ENCODE peak calls at places on chromosomes 7 and 10, in seven cellular contexts. J is thyroid gland, O is cardiac muscle cell, C is mucosa of descending colon, R is GM23338, G is right lobe of liver, U is kidney. L is an unnamed sample. For H3K4me1, the result is how much of the 10 kb centered on the place peaks cover.

GRCh38 chr10:32140403-32140802 is 84.2 kb upstream of the KIF5B start:
- DNase-seq in J (no peak), U (no peak), C (no peak), R (peak), O (no peak), G (no peak), L (no peak)

GRCh38 chr10:1290071-1290471 is 233.9 kb downstream of the WDR37 start:
- DNase-seq in C (no peak), U (no peak), O (no peak), R (no peak), G (no peak), J (no peak), L (no peak)

GRCh38 chr7:27171636-27172387 is 2.3 kb downstream of the HOXA10 start:
- DNase-seq in O (no peak), G (no peak), R (peak), U (peak), J (no peak), C (peak), L (no peak)

GRCh38 chr10:93445978-93446720 is 36.0 kb downstream of the MYOF start:
- DNase-seq in R (peak), G (no peak), U (no peak), C (no peak), J (peak), O (no peak), L (no peak)

GRCh38 chr7:112176241-112176640 is 30.0 kb downstream of the DOCK4 start:
- DNase-seq in J (no peak), U (no peak), R (no peak), O (no peak), G (no peak), C (no peak), L (no peak)

GRCh38 chr7:64037095-64037494 is 8.1 kb upstream of the ZNF727 start:
- DNase-seq in C (no peak), J (peak), U (no peak), R (no peak), G (no peak), O (no peak), L (no peak)

GRCh38 chr10:59190332-59190731 is 13.9 kb downstream of the PHYHIPL start:
- DNase-seq in O (no peak), R (no peak), G (no peak), J (no peak), U (no peak), C (no peak), L (no peak)

GRCh38 chr10:70227548-70228320 is 5.5 kb downstream of the PPA1 start:
- DNase-seq in R (no peak), G (no peak), O (no peak), C (peak), U (no peak), J (peak), L (no peak)

GRCh38 chr7:100485514-100485913 is 1.8 kb downstream of the NYAP1 start:
- DNase-seq in U (no peak), G (no peak), C (peak), J (no peak), O (peak), R (no peak), L (no peak)

GRCh38 chr7:151993977-151994676 is 31.3 kb upstream of the GALNT11 start:
- DNase-seq in U (no peak), G (no peak), O (no peak), J (no peak), R (peak), C (no peak), L (no peak)

GRCh38 chr10:113041841-113042745 is 92.0 kb downstream of the TCF7L2 start:
- DNase-seq in G (no peak), O (no peak), R (no peak), U (no peak), J (no peak), C (no peak), L (no peak)

GRCh38 chr7:78125884-78126283 is 327.3 kb downstream of the PHTF2 start:
- DNase-seq in C (no peak), J (no peak), U (no peak), O (no peak), G (no peak), R (no peak), L (peak)

GRCh38 chr7:49583440-49583839 is 190.0 kb upstream of the VWC2 start:
- DNase-seq in O (no peak), G (no peak), C (no peak), R (no peak), U (no peak), J (no peak), L (no peak)

GRCh38 chr7:16644624-16644986 is 949 bp downstream of the ANKMY2 start:
- DNase-seq in C (peak), J (peak), U (peak), G (peak), O (peak), R (no peak), L (no peak)

GRCh38 chr10:112966191-112966855 is 16.3 kb downstream of the TCF7L2 start:
- DNase-seq in U (no peak), R (no peak), C (no peak), J (no peak), O (no peak), G (no peak), L (no peak)

GRCh38 chr7:12581897-12582296 is 11.4 kb downstream of the SCIN start:
- DNase-seq in R (no peak), C (no peak), G (no peak), U (no peak), O (no peak), J (no peak), L (no peak)

GRCh38 chr7:38413784-38414183 is 140.3 kb upstream of the TARP start:
- DNase-seq in C (no peak), G (no peak), U (no peak), O (no peak), J (no peak), R (no peak), L (no peak)

GRCh38 chr7:49731836-49732235 is 41.6 kb upstream of the VWC2 start:
- DNase-seq in C (no peak), J (peak), U (no peak), R (no peak), G (no peak), O (no peak), L (no peak)

GRCh38 chr7:150903627-150904026 is 51.3 kb downstream of the AOC1 start:
- DNase-seq in U (peak), J (peak), O (no peak), R (no peak), C (peak), G (no peak), L (no peak)

GRCh38 chr10:26453850-26454249 is 15.7 kb downstream of the APBB1IP start:
- DNase-seq in C (no peak), G (no peak), O (no peak), R (no peak), U (no peak), J (no peak), L (no peak)
- H3K4me1 ChIP-seq in C (under half), G (under half), O (under half), R (under half), U (under half), J (under half), L (under half)

DNA sequence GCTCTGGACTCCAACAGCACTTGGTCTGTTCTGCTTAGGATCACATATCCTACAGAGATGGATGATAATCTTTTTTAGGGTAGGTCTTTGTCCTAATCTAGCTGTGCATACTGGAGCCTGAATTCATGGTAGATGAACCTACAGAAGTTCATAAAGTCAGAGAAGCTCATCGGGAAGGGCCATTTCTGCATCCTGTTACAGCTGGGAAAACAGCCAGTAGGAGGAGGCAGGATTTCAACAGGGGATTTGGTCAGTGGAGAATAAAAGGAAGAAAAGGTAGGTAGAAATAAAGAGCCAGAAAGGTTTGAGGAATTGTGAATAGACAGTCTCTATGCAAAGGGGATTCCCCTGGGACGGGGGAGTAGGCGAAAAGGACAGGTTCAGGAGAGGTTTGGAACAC is 101.4 kb downstream of the ANK3 start:
- DNase-seq in J (no peak), C (no peak), G (no peak), R (no peak), O (no peak), U (no peak), L (no peak)
- H3K4me1 ChIP-seq in J (under half), C (under half), G (under half), R (under half), O (under half), U (under half), L (under half)

GRCh38 chr7:2897023-2897422 is 52.9 kb upstream of the GNA12 start:
- DNase-seq in G (no peak), C (no peak), O (no peak), J (no peak), R (no peak), U (no peak), L (no peak)

GRCh38 chr7:2896141-2896540 is 52.0 kb upstream of the GNA12 start:
- DNase-seq in O (no peak), U (no peak), J (no peak), R (no peak), C (no peak), G (no peak), L (no peak)

GRCh38 chr7:2892571-2892970 is 48.5 kb upstream of the GNA12 start:
- DNase-seq in G (no peak), O (no peak), U (no peak), J (no peak), C (no peak), R (no peak), L (no peak)

GRCh38 chr7:2893411-2893861 is 49.3 kb upstream of the GNA12 start:
- DNase-seq in O (no peak), J (no peak), C (no peak), R (no peak), U (no peak), G (no peak), L (no peak)

DNA sequence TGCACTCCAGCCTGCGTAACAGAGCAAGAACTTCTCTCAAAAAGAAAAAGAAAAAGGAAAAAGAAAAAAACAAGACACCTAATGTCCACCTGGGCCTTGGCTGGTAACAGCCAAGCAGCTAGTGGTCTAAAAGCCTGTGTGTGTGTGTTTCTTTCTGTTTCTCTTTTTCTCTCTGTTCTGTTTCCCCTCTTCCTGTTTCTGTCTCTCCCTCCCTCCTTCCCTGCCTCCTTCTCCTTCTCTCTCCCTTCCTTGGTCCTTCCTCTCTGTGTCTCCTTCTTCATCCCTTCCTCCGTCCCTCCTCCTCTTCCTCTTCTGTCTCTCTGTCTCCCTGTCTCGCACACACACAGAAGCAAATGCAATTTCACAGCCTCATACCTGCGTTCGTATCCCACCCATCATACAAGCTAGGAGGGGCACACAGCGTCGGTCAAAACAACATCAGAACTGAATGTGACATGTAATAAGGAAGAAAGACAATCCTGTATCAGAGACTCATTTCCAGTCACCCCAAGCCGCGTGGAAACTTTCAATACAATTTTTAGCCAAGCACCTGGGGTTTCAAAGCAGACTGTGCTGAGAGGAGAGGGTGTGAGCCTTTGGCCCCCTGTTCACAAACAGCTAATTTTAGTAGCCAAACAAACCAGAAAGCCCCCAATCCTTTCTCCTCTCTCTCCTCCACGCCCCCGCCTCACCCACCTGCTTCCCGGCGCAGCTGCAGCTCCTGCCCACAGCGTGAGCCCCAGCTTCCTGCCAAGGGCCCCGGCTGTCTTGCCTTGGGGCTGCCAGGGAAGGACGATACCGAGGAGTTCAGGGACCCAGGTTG is 50.2 kb upstream of the GNA12 start:
- DNase-seq in C (peak), U (no peak), G (no peak), J (no peak), O (no peak), R (no peak), L (no peak)
- H3K4me1 ChIP-seq in C (under half), U (under half), G (under half), J (under half), O (under half), R (under half), L (under half)

GRCh38 chr7:105585850-105586500 is 4.7 kb upstream of the EFCAB10 start:
- DNase-seq in R (no peak), G (no peak), U (no peak), J (no peak), C (no peak), O (no peak), L (no peak)
- H3K4me1 ChIP-seq in R (under half), G (under half), U (under half), J (under half), C (under half), O (under half), L (under half)

GRCh38 chr7:110534241-110534931 is 556.5 kb upstream of the LRRN3 start:
- DNase-seq in G (no peak), J (no peak), U (no peak), O (peak), R (no peak), C (no peak), L (no peak)
- H3K4me1 ChIP-seq in G (under half), J (under half), U (under half), O (under half), R (under half), C (under half), L (under half)

GRCh38 chr10:114403545-114404161 is 649 bp downstream of the AFAP1L2 start:
- DNase-seq in G (no peak), O (peak), J (peak), U (peak), R (peak), C (peak), L (no peak)

GRCh38 chr10:114402871-114403544 is 1.3 kb downstream of the AFAP1L2 start:
- DNase-seq in C (no peak), O (no peak), R (peak), U (no peak), G (no peak), J (peak), L (no peak)

GRCh38 chr10:114400091-114400490 is 4.2 kb downstream of the AFAP1L2 start:
- DNase-seq in J (peak), G (no peak), U (peak), C (no peak), R (no peak), O (no peak), L (no peak)

GRCh38 chr10:114401195-114401741 is 3.0 kb downstream of the AFAP1L2 start:
- DNase-seq in R (no peak), J (peak), C (peak), U (peak), G (no peak), O (no peak), L (no peak)

DNA sequence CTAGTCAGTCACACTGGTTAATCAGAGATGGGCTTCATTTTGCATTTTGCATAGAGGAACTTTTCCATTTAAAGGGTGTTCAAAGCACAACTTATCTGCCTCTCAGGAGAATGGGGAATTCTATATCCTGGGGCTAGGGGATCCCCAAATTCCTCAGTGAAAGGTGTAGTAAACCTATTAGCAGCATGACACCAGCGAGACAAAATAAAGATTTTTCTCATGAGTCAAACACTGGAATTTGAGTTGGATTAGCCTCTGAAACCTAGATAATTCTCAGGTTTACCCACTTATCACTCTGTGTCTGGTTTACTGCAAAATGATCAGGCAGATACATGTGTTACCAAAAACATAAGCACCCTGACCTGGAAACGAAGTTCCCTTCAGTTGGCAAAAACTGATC is 2.1 kb downstream of the AFAP1L2 start:
- DNase-seq in C (no peak), U (no peak), R (no peak), J (no peak), G (no peak), O (no peak), L (no peak)
- H3K4me1 ChIP-seq in C (under half), U (under half), R (under half), J (half or more), G (under half), O (under half), L (half or more)

GRCh38 chr10:88896336-88897018 is 16.4 kb downstream of the STAMBPL1 start:
- DNase-seq in O (no peak), G (no peak), U (no peak), R (no peak), C (no peak), J (no peak), L (no peak)

GRCh38 chr10:88892223-88892967 is 12.3 kb downstream of the STAMBPL1 start:
- DNase-seq in U (no peak), J (no peak), O (no peak), R (peak), C (no peak), G (no peak), L (no peak)

GRCh38 chr10:88890681-88891371 is 10.8 kb downstream of the STAMBPL1 start:
- DNase-seq in U (no peak), J (no peak), O (no peak), C (no peak), R (no peak), G (no peak), L (no peak)

GRCh38 chr10:88895252-88895651 is 15.2 kb downstream of the STAMBPL1 start:
- DNase-seq in G (no peak), O (no peak), R (no peak), J (no peak), C (no peak), U (no peak), L (no peak)

GRCh38 chr10:88893611-88894010 is 13.6 kb downstream of the STAMBPL1 start:
- DNase-seq in J (no peak), G (no peak), U (no peak), O (no peak), R (no peak), C (no peak), L (no peak)
- H3K4me1 ChIP-seq in J (under half), G (under half), U (under half), O (under half), R (under half), C (under half), L (half or more)

L was measured in Panc1.